ENCODE peak calls at places on chromosomes 16 and 17, in six cellular contexts. O is HL-60, P is DND-41, W is Panc1, J is uterus, Z is mucosa of descending colon. A is an unnamed sample.

GRCh38 chr16:14436410-14436955 is 193.6 kb downstream of the PARN start:
- DNase-seq in Z (no peak), O (no peak), W (no peak), P (peak), J (no peak), A (no peak)

GRCh38 chr17:50636145-50636803 is 1.6 kb downstream of the ABCC3 start:
- DNase-seq in O (no peak), Z (peak), P (no peak), W (no peak), J (no peak), A (no peak)

GRCh38 chr16:47713225-47713595 is 252.1 kb downstream of the PHKB start:
- DNase-seq in W (no peak), P (no peak), J (no peak), O (no peak), Z (no peak), A (peak)

GRCh38 chr16:11576427-11577289 is 10.1 kb downstream of the LITAF start:
- DNase-seq in W (no peak), O (no peak), P (no peak), Z (no peak), J (no peak), A (no peak)

GRCh38 chr16:78443300-78443604 is 343.8 kb downstream of the WWOX start:
- DNase-seq in J (no peak), P (no peak), Z (no peak), W (no peak), O (no peak), A (no peak)

GRCh38 chr17:44751331-44751730 is 7.5 kb upstream of the ADAM11 start:
- DNase-seq in P (no peak), O (no peak), W (no peak), J (no peak), Z (no peak), A (no peak)

GRCh38 chr16:4933871-4934395 is 3.0 kb downstream of the PPL start:
- DNase-seq in P (no peak), Z (no peak), O (no peak), W (no peak), J (no peak), A (no peak)

GRCh38 chr17:66507103-66507923 is 204.9 kb downstream of the PRKCA start:
- DNase-seq in O (no peak), Z (peak), P (no peak), J (peak), W (no peak), A (peak)

GRCh38 chr16:80924372-80924978 is 82.2 kb downstream of the CMC2 start:
- DNase-seq in W (no peak), J (no peak), Z (peak), O (no peak), P (peak), A (peak)

GRCh38 chr16:86931410-86931941 is 353.1 kb downstream of the FOXL1 start:
- DNase-seq in W (no peak), P (no peak), O (no peak), J (no peak), Z (peak), A (peak)

GRCh38 chr17:38674013-38674748 is 576 bp downstream of the EPOP start:
- DNase-seq in P (peak), Z (no peak), W (no peak), J (peak), O (no peak), A (no peak)

GRCh38 chr17:9537177-9537776 is 38.3 kb downstream of the STX8 start:
- DNase-seq in W (no peak), J (no peak), Z (no peak), O (no peak), P (no peak), A (no peak)

GRCh38 chr16:15592324-15592723 is 50.6 kb downstream of the MARF1 start:
- DNase-seq in P (no peak), O (no peak), W (no peak), J (no peak), Z (no peak), A (no peak)

GRCh38 chr17:57080708-57081107 is 4.3 kb upstream of the AKAP1 start:
- DNase-seq in O (no peak), W (no peak), J (no peak), Z (no peak), P (no peak), A (peak)

GRCh38 chr17:4766705-4767104 is 5.0 kb upstream of the TM4SF5 start:
- DNase-seq in J (no peak), W (no peak), O (no peak), P (no peak), Z (no peak), A (no peak)

GRCh38 chr17:68101992-68102758 is 66.6 kb downstream of the KPNA2 start:
- DNase-seq in Z (peak), P (peak), O (no peak), W (no peak), J (no peak), A (no peak)

GRCh38 chr16:66335704-66336329 is 30.7 kb upstream of the CDH5 start:
- DNase-seq in J (no peak), O (no peak), W (no peak), P (peak), Z (peak), A (peak)

GRCh38 chr16:82748026-82748425 is 121.3 kb downstream of the CDH13 start:
- DNase-seq in P (no peak), Z (no peak), J (no peak), O (no peak), W (no peak), A (peak)

GRCh38 chr17:67606471-67606870 is 111.3 kb upstream of the NOL11 start:
- DNase-seq in Z (peak), J (no peak), O (no peak), P (no peak), W (no peak), A (peak)

GRCh38 chr17:67058036-67058435 is 13.7 kb downstream of the CACNG1 start:
- DNase-seq in O (no peak), W (no peak), J (no peak), Z (no peak), P (no peak), A (no peak)

GRCh38 chr17:52233632-52234031 is 75.1 kb upstream of the CA10 start:
- DNase-seq in W (no peak), Z (no peak), P (no peak), O (no peak), J (no peak), A (no peak)

GRCh38 chr17:60685437-60685836 is 7.8 kb downstream of the BCAS3 start:
- DNase-seq in J (no peak), O (no peak), W (no peak), P (no peak), Z (no peak), A (no peak)

GRCh38 chr17:16491703-16492612 is at the start of gene LRRC75A:
- DNase-seq in W (no peak), J (peak), P (peak), O (no peak), Z (peak), A (no peak)

GRCh38 chr16:29876578-29877249 is 13.7 kb upstream of the CDIPT start:
- DNase-seq in O (no peak), Z (no peak), J (no peak), P (no peak), W (no peak), A (no peak)

GRCh38 chr17:69879576-69879975 is 195.4 kb upstream of the KCNJ16 start:
- DNase-seq in J (no peak), P (no peak), O (no peak), Z (no peak), W (no peak), A (no peak)

GRCh38 chr17:20784100-20784665 is 204.7 kb downstream of the CDRT15L2 start:
- DNase-seq in W (no peak), Z (no peak), O (no peak), P (no peak), J (no peak), A (no peak)

GRCh38 chr16:69349508-69349907 is 2.1 kb downstream of the TMED6 start:
- DNase-seq in Z (no peak), W (no peak), O (no peak), P (no peak), J (no peak), A (no peak)

GRCh38 chr16:69348222-69348621 is 3.4 kb downstream of the TMED6 start:
- DNase-seq in Z (no peak), O (no peak), J (no peak), P (no peak), W (no peak), A (no peak)

GRCh38 chr16:69345923-69346322 is 5.7 kb downstream of the TMED6 start:
- DNase-seq in J (no peak), O (no peak), Z (no peak), P (no peak), W (no peak), A (no peak)

GRCh38 chr16:69344171-69344570 is 4.6 kb downstream of the NIP7 start:
- DNase-seq in O (no peak), J (no peak), W (no peak), Z (no peak), P (no peak), A (no peak)

GRCh38 chr16:69346683-69347082 is 4.9 kb downstream of the TMED6 start:
- DNase-seq in J (no peak), O (no peak), P (no peak), Z (no peak), W (no peak), A (no peak)
- TF ChIP-seq CTCF in J (no peak), O (no peak), P (no peak), Z (no peak), W (no peak), A (no peak)

GRCh38 chr17:49344914-49345313 is 17.1 kb downstream of the ZNF652 start:
- DNase-seq in P (no peak), Z (no peak), W (no peak), J (no peak), O (no peak), A (peak)

GRCh38 chr17:49352587-49353154 is 9.4 kb downstream of the ZNF652 start:
- DNase-seq in P (no peak), W (no peak), Z (no peak), J (no peak), O (no peak), A (no peak)

GRCh38 chr17:49353607-49354006 is 8.4 kb downstream of the ZNF652 start:
- DNase-seq in O (no peak), J (no peak), P (no peak), Z (no peak), W (no peak), A (no peak)

GRCh38 chr17:49351572-49352140 is 10.4 kb downstream of the ZNF652 start:
- DNase-seq in Z (no peak), P (no peak), O (no peak), W (no peak), J (no peak), A (no peak)

DNA sequence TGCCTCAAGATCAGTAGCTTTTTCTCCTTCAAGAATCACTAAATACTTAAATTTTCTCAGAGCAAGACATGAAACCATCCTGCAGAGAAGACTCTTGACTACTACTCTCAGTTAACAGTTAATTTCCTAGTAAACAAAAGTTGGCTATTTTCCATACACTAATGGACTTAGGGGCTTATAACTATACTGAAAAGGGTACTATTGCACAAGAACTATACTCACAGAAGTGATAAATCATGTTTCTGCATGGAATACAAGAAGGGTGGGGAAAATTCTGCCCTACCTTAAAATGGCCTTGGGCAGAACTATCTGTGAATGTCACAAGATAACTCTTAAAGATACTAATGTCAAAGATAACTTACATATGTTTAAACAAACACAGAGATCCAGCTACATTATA is 12.5 kb downstream of the ZNF652 start:
- DNase-seq in W (no peak), J (no peak), P (no peak), O (no peak), Z (no peak), A (no peak)
- H3K4me3 ChIP-seq in W (no peak), J (no peak), P (no peak), O (no peak), Z (no peak), A (no peak)

GRCh38 chr17:82358467-82359350 is at the start of gene TEX19:
- DNase-seq in O (no peak), P (peak), W (no peak), Z (no peak), J (no peak), A (no peak)
- TF ChIP-seq CTCF in O (no peak), P (peak), W (no peak), Z (no peak), J (no peak), A (no peak)

GRCh38 chr17:7439462-7440112 is at the start of gene FGF11:
- DNase-seq in P (no peak), O (no peak), Z (no peak), J (no peak), W (no peak), A (no peak)

GRCh38 chr17:7440823-7441174 is 1.5 kb downstream of the FGF11 start:
- DNase-seq in J (no peak), O (no peak), Z (no peak), P (no peak), W (no peak), A (peak)

GRCh38 chr17:7438656-7439460 is 454 bp upstream of the FGF11 start:
- DNase-seq in W (no peak), O (no peak), J (no peak), P (no peak), Z (no peak), A (no peak)

GRCh38 chr17:7441202-7441705 is 1.9 kb downstream of the FGF11 start:
- DNase-seq in P (no peak), J (no peak), Z (no peak), W (no peak), O (no peak), A (no peak)

GRCh38 chr17:7440113-7440822 is 956 bp downstream of the FGF11 start:
- DNase-seq in W (no peak), P (no peak), Z (peak), J (peak), O (peak), A (peak)
- H3K4me3 ChIP-seq in W (peak), P (no peak), Z (no peak), J (peak), O (peak), A (peak)

GRCh38 chr16:72474511-72475123 is 302.7 kb upstream of the PMFBP1 start:
- DNase-seq in J (no peak), Z (no peak), P (no peak), W (peak), O (no peak), A (peak)
- TF ChIP-seq CTCF in J (no peak), Z (no peak), P (no peak), W (no peak), O (no peak), A (no peak)

GRCh38 chr17:6948562-6948961 is 47.3 kb upstream of the ALOX12 start:
- DNase-seq in Z (no peak), J (no peak), P (no peak), O (peak), W (no peak), A (no peak)
- H3K4me3 ChIP-seq in Z (no peak), J (no peak), P (no peak), O (no peak), W (no peak), A (no peak)

DNA sequence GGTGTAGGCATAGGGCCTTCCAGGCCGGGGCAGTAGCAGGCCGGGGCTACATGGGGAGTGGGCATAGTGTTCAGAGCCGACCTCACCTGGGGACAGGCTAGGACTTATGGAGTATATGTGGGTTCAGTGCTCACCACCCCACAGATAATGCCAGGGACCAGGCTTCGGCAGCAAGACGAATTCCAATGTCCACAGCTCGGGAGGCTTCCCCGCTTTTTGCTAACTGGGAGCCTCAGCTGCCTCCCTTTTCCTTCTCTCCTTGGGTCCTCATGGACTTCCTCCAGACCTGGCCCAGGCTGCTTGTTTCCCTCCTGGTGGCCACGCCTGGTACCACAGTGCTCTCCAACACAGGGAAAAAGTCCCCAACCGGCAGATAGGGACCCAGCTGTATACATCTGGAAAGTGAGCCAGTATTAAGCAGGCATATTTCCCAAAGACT is 20.1 kb upstream of the SLC46A1 start:
- DNase-seq in P (peak), J (no peak), O (no peak), W (no peak), Z (peak), A (peak)
- TF ChIP-seq CTCF in P (peak), J (no peak), O (peak), W (peak), Z (no peak), A (peak)

A was measured in cardiac fibroblast.